ENCODE peak calls at places on chromosomes 5 and 9, in seven cellular contexts. I is activated CD8-positive, alpha-beta memory T cell treated with anti-CD3 and anti-CD28 coated beads, Interleukin-2, amount 50 U/mL, for 4 hours; B is stimulated activated CD4-positive, alpha-beta T cell treated with anti-CD3 and anti-CD28 coated beads, TNF-alpha, amount 100 ng/mL, for 24 hours; R is AG08395; V is colonic mucosa; S is smooth muscle cell of the brain vasculature; P is CD8-positive, alpha-beta memory T cell. K is an unnamed sample.

GRCh38 chr5:154865466-154866184 is 7.2 kb downstream of the CNOT8 start:
- DNase-seq in I (no peak), B (no peak), R (no peak), V (no peak), S (no peak), P (no peak), K (no peak)

GRCh38 chr9:93189369-93190132 is 5.6 kb downstream of the WNK2 start:
- DNase-seq in I (no peak), B (no peak), R (no peak), V (peak; percentile 31), S (no peak), P (no peak), K (no peak)

GRCh38 chr5:19497229-19497815 is 490.7 kb downstream of the CDH18 start:
- DNase-seq in I (no peak), B (no peak), R (no peak), V (no peak), S (no peak), P (no peak), K (no peak)

GRCh38 chr9:36041491-36041890 is 4.8 kb downstream of the RECK start:
- DNase-seq in I (no peak), B (no peak), R (no peak), V (no peak), S (no peak), P (no peak), K (no peak)

GRCh38 chr9:11874414-11874813 is 818.8 kb upstream of the TYRP1 start:
- DNase-seq in I (no peak), B (no peak), R (no peak), V (no peak), S (no peak), P (no peak), K (no peak)

GRCh38 chr5:2995667-2996066 is 244.2 kb upstream of the IRX2 start:
- DNase-seq in I (no peak), B (no peak), R (no peak), V (no peak), S (no peak), P (no peak), K (no peak)

GRCh38 chr5:43729846-43730478 is 127.0 kb downstream of the NNT start:
- DNase-seq in I (no peak), B (no peak), R (peak; percentile 34), V (no peak), S (no peak), P (no peak), K (no peak)

GRCh38 chr9:128995791-128996190 is 32.3 kb downstream of the SH3GLB2 start:
- DNase-seq in I (no peak), B (no peak), R (no peak), V (no peak), S (no peak), P (no peak), K (no peak)

GRCh38 chr5:34804913-34805312 is 34.1 kb upstream of the TTC23L start:
- DNase-seq in I (no peak), B (no peak), R (no peak), V (no peak), S (no peak), P (no peak), K (no peak)

GRCh38 chr9:85212887-85213286 is 528.9 kb downstream of the AGTPBP1 start:
- DNase-seq in I (no peak), B (no peak), R (peak; percentile 63), V (no peak), S (no peak), P (no peak), K (no peak)

GRCh38 chr5:111072949-111073682 is 1.6 kb downstream of the TSLP start:
- DNase-seq in I (peak; percentile 72), B (peak; percentile 41), R (peak; percentile 28), V (peak; percentile 64), S (no peak), P (peak; percentile 45), K (no peak)

K was measured in GM12878.